ENCODE peak calls at places on chromosomes 13 and 19, in four cellular contexts. H is lower leg skin, A is ovary, D is heart left ventricle. V is an unnamed sample.

GRCh38 chr13:99981115-99982020 is at the start of gene ZIC2:
- DNase-seq in H (no peak), A (no peak), D (no peak), V (no peak)

GRCh38 chr19:47419037-47419783 is at the start of gene MEIS3:
- DNase-seq in H (no peak), A (no peak), D (no peak), V (no peak)

GRCh38 chr19:46674416-46675178 is 13.6 kb upstream of the DACT3 start:
- DNase-seq in H (no peak), A (peak; percentile 36), D (no peak), V (no peak)

GRCh38 chr19:42092350-42092749 is 16.4 kb downstream of the ZNF574 start:
- DNase-seq in H (no peak), A (no peak), D (no peak), V (no peak)

GRCh38 chr13:21034602-21035190 is 26.7 kb downstream of the LATS2 start:
- DNase-seq in H (no peak), A (peak; percentile 29), D (peak; percentile 57), V (no peak)

GRCh38 chr19:35545855-35546381 is 492 bp downstream of the TMEM147 start:
- DNase-seq in H (no peak), A (peak; percentile 26), D (peak; percentile 34), V (no peak)

GRCh38 chr13:73772449-73773186 is 361.6 kb downstream of the KLF12 start:
- DNase-seq in H (no peak), A (no peak), D (no peak), V (no peak)

GRCh38 chr19:30163663-30164062 is 208.5 kb upstream of the ZNF536 start:
- DNase-seq in H (no peak), A (no peak), D (no peak), V (no peak)

GRCh38 chr13:99481357-99481756 is 19.9 kb upstream of the TM9SF2 start:
- DNase-seq in H (no peak), A (no peak), D (no peak), V (peak; percentile 72)

GRCh38 chr19:2097330-2098327 is 914 bp downstream of the IZUMO4 start:
- DNase-seq in H (no peak), A (peak; percentile 47), D (no peak), V (peak; percentile 23)

GRCh38 chr13:75554981-75555380 is 5.4 kb downstream of the UCHL3 start:
- DNase-seq in H (no peak), A (no peak), D (no peak), V (no peak)

GRCh38 chr19:40147693-40148347 is 43.4 kb upstream of the MAP3K10 start:
- DNase-seq in H (peak; percentile 18), A (no peak), D (no peak), V (no peak)

GRCh38 chr13:114024603-114025431 is 50.9 kb upstream of the C13orf46 start:
- DNase-seq in H (no peak), A (no peak), D (no peak), V (no peak)

GRCh38 chr13:66265446-66265845 is 964.7 kb downstream of the PCDH9 start:
- DNase-seq in H (no peak), A (no peak), D (no peak), V (no peak)

GRCh38 chr13:55244991-55245644 is 1895.6 kb upstream of the PRR20A start:
- DNase-seq in H (no peak), A (no peak), D (no peak), V (no peak)

GRCh38 chr19:18730885-18731513 is 47.5 kb downstream of the CRTC1 start:
- DNase-seq in H (no peak), A (no peak), D (no peak), V (no peak)

GRCh38 chr19:2446390-2446789 is 10.4 kb downstream of the LMNB2 start:
- DNase-seq in H (no peak), A (no peak), D (no peak), V (no peak)

GRCh38 chr13:45768668-45769067 is 66.5 kb downstream of the CBY2 start:
- DNase-seq in H (no peak), A (no peak), D (no peak), V (no peak)

GRCh38 chr13:76610819-76611415 is 275.3 kb downstream of the KCTD12 start:
- DNase-seq in H (no peak), A (no peak), D (no peak), V (no peak)

GRCh38 chr13:18714889-18715288 is 466.7 kb downstream of the TUBA3C start:
- DNase-seq in H (no peak), A (no peak), D (no peak), V (no peak)

GRCh38 chr13:106276876-106277275 is 258.6 kb downstream of the EFNB2 start:
- DNase-seq in H (no peak), A (no peak), D (no peak), V (no peak)

GRCh38 chr13:107882708-107883560 is 332.4 kb downstream of the LIG4 start:
- DNase-seq in H (no peak), A (no peak), D (no peak), V (no peak)

GRCh38 chr19:33419763-33420080 is 46.2 kb downstream of the CEBPG start:
- DNase-seq in H (no peak), A (no peak), D (no peak), V (no peak)

GRCh38 chr13:99404005-99404755 is 97.0 kb upstream of the GPR183 start:
- DNase-seq in H (no peak), A (no peak), D (no peak), V (no peak)

GRCh38 chr19:35318679-35319448 is 10.1 kb upstream of the CD22 start:
- DNase-seq in H (peak; percentile 84), A (peak; percentile 58), D (no peak), V (peak; percentile 6)

GRCh38 chr19:7293795-7294570 is at the start of gene INSR:
- DNase-seq in H (peak; percentile 80), A (peak; percentile 90), D (peak; percentile 92), V (peak; percentile 87)

GRCh38 chr13:113205428-113205931 is 3.0 kb downstream of the PCID2 start:
- DNase-seq in H (no peak), A (no peak), D (no peak), V (no peak)

GRCh38 chr13:40615619-40616018 is 50.8 kb downstream of the FOXO1 start:
- DNase-seq in H (no peak), A (no peak), D (no peak), V (no peak)

GRCh38 chr13:51292000-51292550 is 47.4 kb upstream of the SERPINE3 start:
- DNase-seq in H (no peak), A (peak; percentile 14), D (no peak), V (no peak)

GRCh38 chr19:40687525-40688016 is 2.9 kb downstream of the NUMBL start:
- DNase-seq in H (peak; percentile 88), A (peak; percentile 77), D (peak; percentile 83), V (no peak)

GRCh38 chr13:74306496-74306895 is 172.3 kb upstream of the KLF12 start:
- DNase-seq in H (no peak), A (no peak), D (no peak), V (no peak)

DNA sequence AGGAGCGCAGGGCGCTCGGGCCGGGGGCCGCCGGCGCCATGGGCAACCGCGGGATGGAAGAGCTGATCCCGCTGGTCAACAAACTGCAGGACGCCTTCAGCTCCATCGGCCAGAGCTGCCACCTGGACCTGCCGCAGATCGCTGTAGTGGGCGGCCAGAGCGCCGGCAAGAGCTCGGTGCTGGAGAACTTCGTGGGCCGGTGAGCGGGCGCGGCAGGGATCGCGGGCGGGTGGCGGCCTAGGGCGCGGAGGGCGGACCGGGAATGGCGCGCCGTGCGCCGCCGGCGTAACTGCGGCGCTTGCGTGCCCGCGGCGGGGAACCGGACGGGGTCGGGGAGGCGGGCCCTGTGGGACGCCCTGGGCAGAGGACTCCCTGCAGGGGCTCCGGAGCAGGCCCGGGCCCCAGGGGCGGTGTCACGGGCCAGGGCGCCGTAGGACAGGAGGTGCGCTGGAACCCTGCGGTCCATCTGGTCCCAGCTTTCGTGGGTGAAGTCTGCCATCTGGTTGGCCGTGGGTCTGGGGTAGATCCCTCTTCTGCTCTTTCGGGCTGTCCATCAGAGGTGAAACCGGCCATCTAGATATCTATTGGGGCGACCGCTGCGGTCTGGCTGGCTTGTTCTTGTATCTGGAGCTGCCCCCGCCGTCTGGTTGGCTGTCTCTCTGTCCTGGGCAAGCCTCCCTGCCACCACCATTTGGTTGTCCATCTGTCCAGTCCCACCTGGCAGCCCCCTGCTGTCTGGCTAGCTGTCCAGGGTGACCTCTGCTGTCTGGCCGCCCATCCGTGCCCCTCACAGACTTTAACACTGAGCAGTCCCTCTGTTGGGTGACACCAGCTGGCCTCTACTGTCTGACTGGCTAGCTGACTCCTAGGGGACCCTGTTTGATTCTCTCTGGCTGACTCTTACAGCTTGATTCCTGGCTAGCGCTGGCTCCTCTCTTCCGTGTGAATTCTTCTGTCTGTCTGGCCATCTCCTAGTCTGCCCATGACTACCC is 622 bp downstream of the DNM2 start:
- DNase-seq in H (no peak), A (no peak), D (peak; percentile 49), V (no peak)
- TF ChIP-seq POLR2A in H (no peak), A (no peak), D (no peak), V (no peak)

DNA sequence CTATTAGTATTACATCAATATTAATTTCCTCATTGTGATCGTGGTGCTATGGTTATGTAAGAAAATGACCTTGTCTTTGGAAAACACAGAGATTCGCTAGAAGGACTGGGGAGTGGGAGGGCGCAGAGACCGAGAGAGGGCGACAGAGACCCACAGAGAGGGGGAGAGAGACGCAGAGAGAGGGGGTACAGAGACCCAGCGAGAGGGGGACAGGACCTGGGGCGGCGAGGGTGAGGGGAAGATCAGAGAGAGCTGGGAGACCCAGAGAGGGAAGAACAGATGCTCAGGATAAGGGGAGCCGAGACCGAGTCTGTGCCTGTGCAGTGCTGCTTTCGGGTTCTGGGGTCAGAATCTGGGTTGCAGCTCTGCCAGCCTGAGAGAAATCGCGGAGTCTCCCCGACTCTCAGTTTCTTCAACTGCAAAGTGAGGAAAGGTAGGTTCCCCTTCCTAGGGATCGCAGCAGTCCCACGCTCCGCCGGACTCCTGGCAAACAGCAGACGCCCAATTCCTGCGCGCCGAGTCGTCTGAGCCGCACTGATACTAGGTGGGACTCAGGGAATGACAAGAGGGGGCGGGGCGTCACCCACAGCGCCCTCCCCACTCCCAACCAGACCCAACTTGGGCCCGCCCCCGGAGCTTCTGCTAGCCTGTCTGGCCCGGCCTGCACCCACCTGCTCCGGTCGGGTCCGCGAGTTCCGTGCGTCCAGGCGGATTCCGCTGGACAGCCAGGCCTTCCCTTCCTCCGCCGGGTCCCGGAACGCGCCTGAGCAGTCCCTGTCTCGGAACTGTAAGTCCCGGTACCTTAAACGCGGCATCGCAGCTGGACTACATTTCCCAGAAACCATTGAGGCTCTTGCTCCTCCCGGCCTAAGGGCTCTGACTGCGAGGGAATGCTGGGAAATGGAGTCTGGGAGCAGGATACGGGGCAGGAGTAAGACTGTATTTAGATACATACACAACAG is 15.3 kb downstream of the IZUMO2 start:
- DNase-seq in H (peak; percentile 82), A (peak; percentile 84), D (peak; percentile 89), V (peak; percentile 89)
- TF ChIP-seq CTCF in H (no peak), A (peak; percentile 38), D (peak; percentile 40), V (peak; percentile 37)

GRCh38 chr19:52171321-52172169 is at the start of gene ZNF836:
- DNase-seq in H (peak; percentile 89), A (peak; percentile 91), D (peak; percentile 93), V (peak; percentile 92)
- TF ChIP-seq POLR2A in H (no peak), A (no peak), D (no peak), V (peak; percentile 61)

DNA sequence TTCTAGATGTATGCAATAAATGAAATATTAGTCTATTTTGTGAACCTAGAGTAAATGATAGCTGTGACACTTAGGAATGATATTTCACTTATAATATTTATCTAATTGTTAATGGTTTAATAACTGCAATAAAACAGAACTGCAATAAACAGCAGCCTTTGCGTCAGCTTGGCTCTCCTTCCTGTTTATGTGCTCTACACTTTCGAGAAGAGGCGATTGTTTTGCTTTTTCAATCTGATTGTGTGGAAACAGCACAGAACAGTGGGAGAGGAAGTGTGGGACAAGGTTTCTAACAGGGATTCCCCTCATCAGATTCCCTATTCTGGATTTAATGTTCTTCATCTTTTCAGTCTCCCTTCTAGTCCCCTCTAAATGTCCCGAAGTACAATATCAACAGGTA is 17.3 kb upstream of the TRPC4 start:
- DNase-seq in H (no peak), A (no peak), D (no peak), V (no peak)
- TF ChIP-seq CTCF in H (no peak), A (no peak), D (no peak), V (no peak)

V was measured in prostate gland.